ENCODE peak calls at places on chromosomes 7 and 10, in nine cellular contexts. One of them, this sample, is unnamed.

GRCh38 chr7:270351-270983 is 19.5 kb upstream of the FOXL3 start:
- DNase-seq in stomach: no peak
- DNase-seq in IMR-90: no peak
- DNase-seq in transverse colon: no peak
- DNase-seq in right lobe of liver: no peak
- DNase-seq in testis: peak; percentile 57
- DNase-seq in thyroid gland: no peak
- DNase-seq in breast epithelium: no peak
- DNase-seq in body of pancreas: no peak
- DNase-seq in this sample: no peak

GRCh38 chr10:122849900-122850605 is 4.4 kb upstream of the CUZD1 start:
- DNase-seq in stomach: no peak
- DNase-seq in IMR-90: peak; percentile 24
- DNase-seq in transverse colon: no peak
- DNase-seq in right lobe of liver: no peak
- DNase-seq in testis: no peak
- DNase-seq in thyroid gland: no peak
- DNase-seq in breast epithelium: no peak
- DNase-seq in body of pancreas: no peak
- DNase-seq in this sample: no peak

GRCh38 chr10:28853195-28853594 is 175.9 kb downstream of the BAMBI start:
- DNase-seq in stomach: no peak
- DNase-seq in IMR-90: no peak
- DNase-seq in transverse colon: no peak
- DNase-seq in right lobe of liver: no peak
- DNase-seq in testis: peak; percentile 52
- DNase-seq in thyroid gland: no peak
- DNase-seq in breast epithelium: no peak
- DNase-seq in body of pancreas: no peak
- DNase-seq in this sample: no peak

GRCh38 chr7:48285365-48285764 is 114.1 kb downstream of the ABCA13 start:
- DNase-seq in stomach: no peak
- DNase-seq in IMR-90: peak; percentile 83
- DNase-seq in transverse colon: no peak
- DNase-seq in right lobe of liver: no peak
- DNase-seq in testis: no peak
- DNase-seq in thyroid gland: no peak
- DNase-seq in breast epithelium: no peak
- DNase-seq in body of pancreas: no peak
- DNase-seq in this sample: no peak

GRCh38 chr7:27147211-27148030 is at the start of gene HOXA6:
- DNase-seq in stomach: peak; percentile 53
- DNase-seq in IMR-90: peak; percentile 67
- DNase-seq in transverse colon: peak; percentile 81
- DNase-seq in right lobe of liver: no peak
- DNase-seq in testis: peak; percentile 32
- DNase-seq in thyroid gland: no peak
- DNase-seq in breast epithelium: peak; percentile 75
- DNase-seq in body of pancreas: peak; percentile 52
- DNase-seq in this sample: peak; percentile 57

GRCh38 chr10:74223755-74224530 is 72.9 kb downstream of the ADK start:
- DNase-seq in stomach: no peak
- DNase-seq in IMR-90: peak; percentile 58
- DNase-seq in transverse colon: no peak
- DNase-seq in right lobe of liver: no peak
- DNase-seq in testis: no peak
- DNase-seq in thyroid gland: no peak
- DNase-seq in breast epithelium: no peak
- DNase-seq in body of pancreas: no peak
- DNase-seq in this sample: no peak

GRCh38 chr10:102545997-102546396 is 42.2 kb downstream of the SUFU start:
- DNase-seq in stomach: no peak
- DNase-seq in IMR-90: no peak
- DNase-seq in transverse colon: no peak
- DNase-seq in right lobe of liver: no peak
- DNase-seq in testis: no peak
- DNase-seq in thyroid gland: no peak
- DNase-seq in breast epithelium: no peak
- DNase-seq in body of pancreas: no peak
- DNase-seq in this sample: no peak

GRCh38 chr7:79334841-79335240 is 118.6 kb downstream of the MAGI2 start:
- DNase-seq in stomach: no peak
- DNase-seq in IMR-90: peak; percentile 69
- DNase-seq in transverse colon: no peak
- DNase-seq in right lobe of liver: no peak
- DNase-seq in testis: no peak
- DNase-seq in thyroid gland: no peak
- DNase-seq in breast epithelium: no peak
- DNase-seq in body of pancreas: no peak
- DNase-seq in this sample: no peak

GRCh38 chr7:45146531-45147379 is 10.8 kb upstream of the RAMP3 start:
- DNase-seq in stomach: no peak
- DNase-seq in IMR-90: no peak
- DNase-seq in transverse colon: no peak
- DNase-seq in right lobe of liver: no peak
- DNase-seq in testis: no peak
- DNase-seq in thyroid gland: no peak
- DNase-seq in breast epithelium: no peak
- DNase-seq in body of pancreas: no peak
- DNase-seq in this sample: no peak

GRCh38 chr7:42545049-42545724 is 308.2 kb upstream of the GLI3 start:
- DNase-seq in stomach: no peak
- DNase-seq in IMR-90: no peak
- DNase-seq in transverse colon: no peak
- DNase-seq in right lobe of liver: no peak
- DNase-seq in testis: no peak
- DNase-seq in thyroid gland: no peak
- DNase-seq in breast epithelium: no peak
- DNase-seq in body of pancreas: no peak
- DNase-seq in this sample: no peak
- H3K9me3 ChIP-seq in stomach: no peaks in the 10 kb centered on the region
- H3K9me3 ChIP-seq in IMR-90: no peaks in the 10 kb centered on the region
- H3K9me3 ChIP-seq in transverse colon: no peaks in the 10 kb centered on the region
- H3K9me3 ChIP-seq in right lobe of liver: no peaks in the 10 kb centered on the region
- H3K9me3 ChIP-seq in testis: no peaks in the 10 kb centered on the region
- H3K9me3 ChIP-seq in thyroid gland: no peaks in the 10 kb centered on the region
- H3K9me3 ChIP-seq in breast epithelium: no peaks in the 10 kb centered on the region
- H3K9me3 ChIP-seq in body of pancreas: no peaks in the 10 kb centered on the region
- H3K9me3 ChIP-seq in this sample: no peaks in the 10 kb centered on the region

GRCh38 chr7:55515569-55516279 is 56.6 kb downstream of the VOPP1 start:
- DNase-seq in stomach: no peak
- DNase-seq in IMR-90: no peak
- DNase-seq in transverse colon: no peak
- DNase-seq in right lobe of liver: no peak
- DNase-seq in testis: peak; percentile 59
- DNase-seq in thyroid gland: no peak
- DNase-seq in breast epithelium: no peak
- DNase-seq in body of pancreas: no peak
- DNase-seq in this sample: no peak

GRCh38 chr7:55512635-55513034 is 59.7 kb downstream of the VOPP1 start:
- DNase-seq in stomach: no peak
- DNase-seq in IMR-90: no peak
- DNase-seq in transverse colon: no peak
- DNase-seq in right lobe of liver: no peak
- DNase-seq in testis: no peak
- DNase-seq in thyroid gland: no peak
- DNase-seq in breast epithelium: no peak
- DNase-seq in body of pancreas: no peak
- DNase-seq in this sample: no peak

GRCh38 chr7:55516399-55516798 is 55.9 kb downstream of the VOPP1 start:
- DNase-seq in stomach: no peak
- DNase-seq in IMR-90: no peak
- DNase-seq in transverse colon: no peak
- DNase-seq in right lobe of liver: no peak
- DNase-seq in testis: no peak
- DNase-seq in thyroid gland: no peak
- DNase-seq in breast epithelium: no peak
- DNase-seq in body of pancreas: no peak
- DNase-seq in this sample: no peak

GRCh38 chr7:55513849-55514248 is 58.5 kb downstream of the VOPP1 start:
- DNase-seq in stomach: no peak
- DNase-seq in IMR-90: no peak
- DNase-seq in transverse colon: no peak
- DNase-seq in right lobe of liver: no peak
- DNase-seq in testis: no peak
- DNase-seq in thyroid gland: no peak
- DNase-seq in breast epithelium: no peak
- DNase-seq in body of pancreas: no peak
- DNase-seq in this sample: no peak

GRCh38 chr7:55514546-55515265 is 57.6 kb downstream of the VOPP1 start:
- DNase-seq in stomach: no peak
- DNase-seq in IMR-90: no peak
- DNase-seq in transverse colon: no peak
- DNase-seq in right lobe of liver: no peak
- DNase-seq in testis: no peak
- DNase-seq in thyroid gland: no peak
- DNase-seq in breast epithelium: no peak
- DNase-seq in body of pancreas: no peak
- DNase-seq in this sample: no peak
- H3K4me3 ChIP-seq in stomach: no peak overlapping the region
- H3K4me3 ChIP-seq in IMR-90: no peak overlapping the region
- H3K4me3 ChIP-seq in transverse colon: no peak overlapping the region
- H3K4me3 ChIP-seq in right lobe of liver: no peak overlapping the region
- H3K4me3 ChIP-seq in testis: no peak overlapping the region
- H3K4me3 ChIP-seq in thyroid gland: no peak overlapping the region
- H3K4me3 ChIP-seq in breast epithelium: no peak overlapping the region
- H3K4me3 ChIP-seq in body of pancreas: no peak overlapping the region
- H3K4me3 ChIP-seq in this sample: no peak overlapping the region

DNA sequence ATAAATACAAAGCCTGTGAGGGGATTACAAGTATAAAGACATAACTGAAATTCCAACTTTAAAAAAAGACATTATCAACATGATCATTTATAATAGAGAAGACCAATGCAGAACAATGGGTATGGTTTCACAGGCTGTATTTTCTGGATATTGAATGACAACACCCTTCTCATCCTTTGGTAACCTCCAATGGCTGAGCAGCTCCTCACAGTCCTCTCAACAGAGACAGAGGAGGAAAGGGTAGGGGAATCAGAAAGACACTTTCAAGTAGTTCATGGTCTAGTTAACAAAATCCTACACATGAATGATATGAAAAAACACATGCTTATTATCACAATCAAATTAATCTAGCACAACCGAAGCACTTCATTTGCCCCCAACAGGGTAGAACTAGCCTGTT is 211.6 kb downstream of the THSD7A start:
- DNase-seq in stomach: no peak
- DNase-seq in IMR-90: no peak
- DNase-seq in transverse colon: no peak
- DNase-seq in right lobe of liver: no peak
- DNase-seq in testis: no peak
- DNase-seq in thyroid gland: no peak
- DNase-seq in breast epithelium: no peak
- DNase-seq in body of pancreas: no peak
- DNase-seq in this sample: no peak
- TF ChIP-seq POLR2A in stomach: no peak
- TF ChIP-seq POLR2A in IMR-90: no peak
- TF ChIP-seq POLR2A in transverse colon: no peak
- TF ChIP-seq POLR2A in right lobe of liver: no peak
- TF ChIP-seq POLR2A in testis: no peak
- TF ChIP-seq POLR2A in thyroid gland: no peak
- TF ChIP-seq POLR2A in breast epithelium: no peak
- TF ChIP-seq POLR2A in body of pancreas: no peak
- TF ChIP-seq POLR2A in this sample: no peak

GRCh38 chr7:145729701-145730100 is 386.9 kb upstream of the CNTNAP2 start:
- DNase-seq in stomach: no peak
- DNase-seq in IMR-90: no peak
- DNase-seq in transverse colon: no peak
- DNase-seq in right lobe of liver: no peak
- DNase-seq in testis: no peak
- DNase-seq in thyroid gland: no peak
- DNase-seq in breast epithelium: no peak
- DNase-seq in body of pancreas: no peak
- DNase-seq in this sample: no peak

GRCh38 chr7:145737617-145738016 is 379.0 kb upstream of the CNTNAP2 start:
- DNase-seq in stomach: no peak
- DNase-seq in IMR-90: no peak
- DNase-seq in transverse colon: no peak
- DNase-seq in right lobe of liver: no peak
- DNase-seq in testis: no peak
- DNase-seq in thyroid gland: no peak
- DNase-seq in breast epithelium: no peak
- DNase-seq in body of pancreas: no peak
- DNase-seq in this sample: no peak

GRCh38 chr7:145732521-145732920 is 384.1 kb upstream of the CNTNAP2 start:
- DNase-seq in stomach: no peak
- DNase-seq in IMR-90: no peak
- DNase-seq in transverse colon: no peak
- DNase-seq in right lobe of liver: no peak
- DNase-seq in testis: no peak
- DNase-seq in thyroid gland: no peak
- DNase-seq in breast epithelium: no peak
- DNase-seq in body of pancreas: no peak
- DNase-seq in this sample: no peak
- H3K9me3 ChIP-seq in stomach: no peaks in the 10 kb centered on the region
- H3K9me3 ChIP-seq in IMR-90: peaks cover 3% of the 10 kb centered on the region
- H3K9me3 ChIP-seq in transverse colon: no peaks in the 10 kb centered on the region
- H3K9me3 ChIP-seq in right lobe of liver: no peaks in the 10 kb centered on the region
- H3K9me3 ChIP-seq in testis: no peaks in the 10 kb centered on the region
- H3K9me3 ChIP-seq in thyroid gland: no peaks in the 10 kb centered on the region
- H3K9me3 ChIP-seq in breast epithelium: no peaks in the 10 kb centered on the region
- H3K9me3 ChIP-seq in body of pancreas: no peaks in the 10 kb centered on the region
- H3K9me3 ChIP-seq in this sample: no peaks in the 10 kb centered on the region

This sample was measured in uterus.